ENCODE peak calls at places on chromosomes 12 and 14, in eight cellular contexts. J, Z, Q, G, U, R, H and N are unnamed samples.

GRCh38 chr12:26726956-26727355 is 106.0 kb downstream of the ITPR2 start:
- DNase-seq in G (no peak), J (no peak), R (no peak), H (no peak), Q (no peak), Z (no peak), U (no peak), N (no peak)

GRCh38 chr12:96578526-96579125 is 89.2 kb downstream of the CFAP54 start:
- DNase-seq in G (peak), U (no peak), H (peak), Q (no peak), R (no peak), J (no peak), Z (peak), N (no peak)

GRCh38 chr12:5615760-5616159 is 183.9 kb downstream of the NTF3 start:
- DNase-seq in G (no peak), H (no peak), J (no peak), Z (no peak), U (no peak), R (no peak), Q (no peak), N (no peak)

GRCh38 chr14:102500190-102500661 is 9.3 kb downstream of the ANKRD9 start:
- DNase-seq in H (no peak), G (no peak), J (peak), Z (no peak), R (no peak), Q (no peak), U (peak), N (no peak)

GRCh38 chr12:109595321-109595902 is 21.8 kb downstream of the MVK start:
- DNase-seq in Q (no peak), J (no peak), R (no peak), G (no peak), Z (no peak), H (no peak), U (no peak), N (no peak)

GRCh38 chr12:65495233-65495632 is 216.8 kb downstream of the MSRB3 start:
- DNase-seq in Z (no peak), G (peak), R (no peak), U (no peak), H (peak), J (no peak), Q (no peak), N (no peak)

GRCh38 chr14:100190126-100190525 is 30.7 kb upstream of the DEGS2 start:
- DNase-seq in U (no peak), H (no peak), G (no peak), Z (no peak), R (no peak), Q (no peak), J (no peak), N (no peak)

GRCh38 chr14:101183376-101184103 is 280.0 kb upstream of the RTL1 start:
- DNase-seq in U (no peak), Z (peak), R (peak), G (peak), J (peak), H (no peak), Q (peak), N (no peak)

GRCh38 chr14:35853225-35853624 is 27.1 kb downstream of the BRMS1L start:
- DNase-seq in U (no peak), Z (no peak), Q (no peak), R (no peak), G (no peak), H (no peak), J (no peak), N (no peak)

GRCh38 chr12:69779928-69780327 is 41.3 kb downstream of the RAB3IP start:
- DNase-seq in Z (peak), U (no peak), G (no peak), H (peak), Q (no peak), J (no peak), R (no peak), N (no peak)

GRCh38 chr14:93049867-93050331 is 65.8 kb downstream of the ITPK1 start:
- DNase-seq in H (no peak), J (no peak), Z (no peak), Q (peak), R (peak), G (no peak), U (no peak), N (no peak)

GRCh38 chr14:103840016-103840415 is 7.4 kb downstream of the PPP1R13B start:
- DNase-seq in J (no peak), U (no peak), R (no peak), Z (no peak), H (no peak), Q (no peak), G (no peak), N (no peak)

GRCh38 chr12:80509781-80510556 is 65.9 kb downstream of the PTPRQ start:
- DNase-seq in G (no peak), H (no peak), Q (no peak), R (no peak), J (no peak), U (no peak), Z (no peak), N (no peak)

GRCh38 chr12:69471667-69472385 is 1.6 kb downstream of the FRS2 start:
- DNase-seq in Q (no peak), R (no peak), H (no peak), Z (peak), U (no peak), G (no peak), J (no peak), N (no peak)

GRCh38 chr14:61179061-61179675 is 102.0 kb downstream of the TMEM30B start:
- DNase-seq in H (peak), R (no peak), G (peak), J (no peak), Q (no peak), U (no peak), Z (no peak), N (no peak)

GRCh38 chr14:95948608-95949007 is 72.0 kb downstream of the TUNAR start:
- DNase-seq in R (no peak), G (no peak), Q (no peak), Z (no peak), J (no peak), U (no peak), H (no peak), N (no peak)

GRCh38 chr12:120984351-120984898 is 6.1 kb downstream of the HNF1A start:
- DNase-seq in Z (no peak), U (peak), J (no peak), Q (no peak), R (peak), H (peak), G (peak), N (no peak)

GRCh38 chr12:111434680-111435338 is 29.1 kb downstream of the SH2B3 start:
- DNase-seq in Z (no peak), U (peak), J (peak), Q (peak), R (no peak), H (no peak), G (no peak), N (peak)

GRCh38 chr14:89221109-89221508 is 195.9 kb downstream of the FOXN3 start:
- DNase-seq in Q (no peak), G (no peak), J (no peak), Z (no peak), H (peak), R (no peak), U (no peak), N (no peak)

GRCh38 chr12:13350946-13351345 is 154.4 kb downstream of the EMP1 start:
- DNase-seq in G (no peak), J (no peak), Q (no peak), R (no peak), Z (no peak), U (no peak), H (no peak), N (no peak)

DNA sequence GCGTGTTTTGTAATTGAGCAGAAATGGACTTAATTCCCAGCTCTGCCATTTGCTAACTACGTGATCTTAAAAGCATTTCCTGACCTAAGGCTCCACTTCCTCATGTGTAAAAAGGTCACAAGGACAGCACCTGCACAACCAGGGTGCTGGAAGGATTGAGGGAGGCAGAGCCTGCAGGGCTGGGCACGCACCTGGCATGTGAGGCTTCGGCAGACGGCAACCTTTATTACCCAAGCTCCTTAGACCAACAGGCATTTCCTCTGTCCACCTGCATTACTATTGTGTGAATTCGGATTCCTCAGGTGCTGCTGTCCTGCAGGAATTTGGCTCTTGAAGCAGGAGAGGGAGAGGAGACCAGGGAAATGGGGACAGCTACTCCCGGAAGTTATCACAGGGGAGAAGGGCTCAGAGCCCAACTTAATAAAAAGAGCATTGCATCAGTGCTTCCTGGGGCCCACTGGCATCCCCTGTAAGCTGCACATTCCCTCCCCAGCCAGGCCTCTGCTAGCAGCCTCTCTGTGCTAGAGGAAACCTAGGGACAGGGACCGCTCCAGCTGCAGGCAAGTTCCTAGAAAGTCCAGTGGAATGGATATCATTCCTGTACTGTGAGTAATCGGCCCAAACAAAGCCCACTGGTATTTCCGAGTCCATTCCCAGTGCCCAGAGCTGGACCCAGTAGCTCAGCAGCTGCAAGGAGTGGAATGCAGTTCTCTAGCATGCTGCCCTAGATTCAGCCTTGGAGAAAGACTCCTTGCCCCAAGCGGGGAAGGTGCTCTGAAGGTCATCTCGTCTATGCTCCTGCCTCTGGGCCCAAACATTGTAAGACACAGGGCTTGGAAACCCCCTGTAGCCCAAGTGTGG is 157.1 kb upstream of the CCND2 start:
- DNase-seq in J (no peak), U (peak), Q (no peak), H (no peak), G (peak), Z (no peak), R (no peak), N (no peak)
- TF ChIP-seq EP300 in J (no peak), U (no peak), Q (no peak), H (no peak), G (no peak), Z (no peak), R (no peak), N (no peak)

DNA sequence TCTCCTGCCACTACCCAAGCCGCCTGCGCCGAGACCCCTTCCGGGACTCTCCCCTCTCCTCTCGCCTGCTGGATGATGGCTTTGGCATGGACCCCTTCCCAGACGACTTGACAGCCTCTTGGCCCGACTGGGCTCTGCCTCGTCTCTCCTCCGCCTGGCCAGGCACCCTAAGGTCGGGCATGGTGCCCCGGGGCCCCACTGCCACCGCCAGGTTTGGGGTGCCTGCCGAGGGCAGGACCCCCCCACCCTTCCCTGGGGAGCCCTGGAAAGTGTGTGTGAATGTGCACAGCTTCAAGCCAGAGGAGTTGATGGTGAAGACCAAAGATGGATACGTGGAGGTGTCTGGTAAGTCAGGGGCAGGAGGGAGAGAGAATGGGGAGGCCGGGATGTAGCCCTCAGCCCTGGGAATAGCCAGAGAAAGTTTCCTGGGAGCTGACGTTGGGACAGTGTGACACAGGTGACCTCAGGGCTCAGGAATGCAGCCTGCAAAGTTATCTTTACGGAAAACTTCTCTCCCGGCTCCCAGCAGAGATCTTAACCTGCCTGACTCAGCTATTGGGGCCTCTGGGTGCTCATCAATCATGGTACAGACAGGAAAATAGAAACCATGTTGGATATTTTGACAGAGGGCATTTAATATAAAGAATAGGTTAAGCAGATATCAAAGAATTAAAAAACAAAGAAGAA is 747 bp downstream of the HSPB8 start:
- DNase-seq in R (peak), Z (no peak), U (no peak), Q (no peak), J (peak), G (peak), H (peak), N (peak)
- TF ChIP-seq EP300 in R (no peak), Z (no peak), U (no peak), Q (peak), J (no peak), G (no peak), H (no peak), N (no peak)

GRCh38 chr14:31592122-31592521 is 30.9 kb downstream of the NUBPL start:
- DNase-seq in H (no peak), U (no peak), Q (no peak), J (no peak), R (no peak), G (no peak), Z (no peak), N (no peak)
- TF ChIP-seq EP300 in H (no peak), U (no peak), Q (no peak), J (no peak), R (no peak), G (no peak), Z (no peak), N (no peak)

GRCh38 chr12:24198936-24199644 is 249.6 kb upstream of the SOX5 start:
- DNase-seq in J (no peak), R (no peak), U (no peak), Z (no peak), H (no peak), G (no peak), Q (no peak), N (no peak)

GRCh38 chr12:24200013-24200412 is 250.5 kb upstream of the SOX5 start:
- DNase-seq in H (no peak), U (no peak), G (no peak), J (no peak), R (no peak), Q (no peak), Z (no peak), N (no peak)

GRCh38 chr12:24197517-24197916 is 248.0 kb upstream of the SOX5 start:
- DNase-seq in Z (no peak), J (no peak), H (no peak), Q (no peak), U (no peak), R (no peak), G (no peak), N (no peak)

GRCh38 chr12:24198070-24198469 is 248.6 kb upstream of the SOX5 start:
- DNase-seq in Z (no peak), R (no peak), H (no peak), U (no peak), J (no peak), Q (no peak), G (no peak), N (no peak)

GRCh38 chr12:24201258-24201970 is 251.9 kb upstream of the SOX5 start:
- DNase-seq in Q (no peak), J (no peak), H (no peak), G (no peak), U (no peak), R (no peak), Z (no peak), N (no peak)
- TF ChIP-seq EP300 in Q (no peak), J (no peak), H (no peak), G (no peak), U (no peak), R (no peak), Z (no peak), N (no peak)

DNA sequence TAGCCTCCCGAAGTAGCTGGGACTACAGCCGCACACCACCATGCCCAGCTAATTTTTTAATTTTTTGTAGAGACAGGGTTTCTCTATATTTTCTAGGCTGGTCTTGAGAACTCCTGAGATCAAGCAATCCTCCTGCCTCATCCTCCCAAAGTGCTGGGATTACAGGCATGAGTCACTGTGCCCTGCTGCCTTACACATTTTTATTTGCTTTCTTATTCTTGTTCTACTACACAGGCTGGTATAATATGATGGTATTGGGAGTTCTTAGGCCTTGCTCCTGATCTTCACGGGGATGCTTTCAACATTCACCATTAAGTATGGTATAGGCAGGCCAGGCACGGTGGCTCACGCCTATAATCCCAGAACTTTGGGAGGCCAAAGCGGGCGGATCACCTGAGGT is 21.2 kb downstream of the DGLUCY start:
- DNase-seq in G (no peak), R (no peak), U (no peak), Q (no peak), Z (no peak), J (no peak), H (no peak), N (no peak)
- TF ChIP-seq EP300 in G (no peak), R (no peak), U (no peak), Q (no peak), Z (no peak), J (no peak), H (no peak), N (no peak)

GRCh38 chr14:25032092-25032784 is 17.7 kb downstream of the STXBP6 start:
- DNase-seq in J (no peak), H (peak), R (no peak), Q (no peak), G (peak), U (no peak), Z (peak), N (no peak)

GRCh38 chr14:25038044-25038668 is 11.8 kb downstream of the STXBP6 start:
- DNase-seq in U (no peak), G (no peak), H (no peak), Q (no peak), R (no peak), J (no peak), Z (no peak), N (no peak)

GRCh38 chr14:25034803-25035681 is 14.9 kb downstream of the STXBP6 start:
- DNase-seq in G (peak), H (no peak), Z (no peak), U (no peak), J (no peak), Q (no peak), R (no peak), N (no peak)

GRCh38 chr14:25037032-25037431 is 12.9 kb downstream of the STXBP6 start:
- DNase-seq in G (no peak), U (no peak), H (no peak), Z (no peak), Q (no peak), J (no peak), R (no peak), N (no peak)

GRCh38 chr14:25033358-25033757 is 16.6 kb downstream of the STXBP6 start:
- DNase-seq in H (no peak), J (no peak), Q (no peak), U (no peak), G (no peak), R (no peak), Z (no peak), N (no peak)
- TF ChIP-seq EP300 in H (no peak), J (no peak), Q (no peak), U (no peak), G (no peak), R (no peak), Z (no peak), N (no peak)

GRCh38 chr14:23605931-23606585 is 27.5 kb upstream of the JPH4 start:
- DNase-seq in H (no peak), Z (no peak), J (no peak), R (no peak), G (no peak), U (no peak), Q (no peak), N (no peak)
- TF ChIP-seq EP300 in H (no peak), Z (no peak), J (no peak), R (no peak), G (no peak), U (no peak), Q (no peak), N (no peak)